ENCODE peak calls at places on chromosomes 5 and 9, in seven cellular contexts. W, P, M, L, V, T and U are unnamed samples.

GRCh38 chr5:142726188-142726731 is 40.4 kb upstream of the FGF1 start:
- DNase-seq in P (no peak), W (no peak), L (no peak), M (peak), V (no peak), T (no peak), U (no peak)

GRCh38 chr5:10577371-10578291 is 13.8 kb downstream of the ANKRD33B start:
- DNase-seq in T (peak), W (no peak), M (peak), V (no peak), P (no peak), L (no peak), U (no peak)

GRCh38 chr5:76264681-76265080 is 138.4 kb upstream of the IQGAP2 start:
- DNase-seq in P (no peak), M (no peak), L (no peak), V (no peak), T (no peak), W (no peak), U (no peak)

GRCh38 chr5:172745836-172746235 is 25.2 kb downstream of the DUSP1 start:
- DNase-seq in V (no peak), L (no peak), W (no peak), P (no peak), T (no peak), M (no peak), U (no peak)

GRCh38 chr9:89690334-89690912 is 85.6 kb downstream of the GADD45G start:
- DNase-seq in W (no peak), L (no peak), V (no peak), P (no peak), M (no peak), T (no peak), U (no peak)

GRCh38 chr9:127173063-127173462 is 50.6 kb upstream of the ANGPTL2 start:
- DNase-seq in V (no peak), L (no peak), P (no peak), T (no peak), W (no peak), M (no peak), U (no peak)

GRCh38 chr5:1763548-1763911 is 36.1 kb downstream of the MRPL36 start:
- DNase-seq in V (no peak), P (peak), M (peak), L (peak), W (no peak), T (peak), U (no peak)

GRCh38 chr5:180096616-180097015 is 25.1 kb upstream of the RNF130 start:
- DNase-seq in L (no peak), V (no peak), W (no peak), T (no peak), P (peak), M (no peak), U (no peak)

GRCh38 chr9:127438394-127438793 is 12.8 kb downstream of the RPL12 start:
- DNase-seq in M (no peak), V (no peak), L (no peak), T (no peak), P (peak), W (no peak), U (no peak)